ENCODE peak calls at places on chromosomes 11 and 22, in nine cellular contexts. S is coronary artery; O is brain microvascular endothelial cell; C is tibial nerve; Q is CD8-positive, alpha-beta T cell; W is epithelial cell of esophagus; P is fibroblast of mammary gland; L is neuronal stem cell; N is SK-N-SH. B is an unnamed sample.

GRCh38 chr11:115682101-115682500 is 177.9 kb upstream of the CADM1 start:
- DNase-seq in P (no peak), S (no peak), Q (no peak), W (no peak), N (no peak), L (no peak), O (no peak), C (no peak), B (peak)

GRCh38 chr11:115498354-115498753 is 5.9 kb downstream of the CADM1 start:
- DNase-seq in W (no peak), L (no peak), S (no peak), O (no peak), C (no peak), N (no peak), Q (no peak), P (no peak), B (no peak)

GRCh38 chr22:42343136-42343484 is 72.7 kb upstream of the TCF20 start:
- DNase-seq in L (no peak), W (no peak), P (no peak), S (no peak), O (no peak), N (no peak), Q (no peak), C (no peak), B (no peak)

GRCh38 chr22:19177164-19178064 is 1.1 kb downstream of the SLC25A1 start:
- DNase-seq in P (no peak), S (no peak), C (no peak), W (no peak), N (no peak), L (no peak), Q (no peak), O (no peak), B (no peak)

GRCh38 chr22:20524004-20524481 is 16.6 kb downstream of the MED15 start:
- DNase-seq in S (no peak), W (peak), O (no peak), Q (no peak), N (peak), C (no peak), L (no peak), P (no peak), B (no peak)

GRCh38 chr11:47244664-47245350 is 3.8 kb downstream of the ACP2 start:
- DNase-seq in O (no peak), S (no peak), L (no peak), W (no peak), Q (no peak), P (no peak), N (peak), C (no peak), B (no peak)

GRCh38 chr11:2301631-2302272 is at the start of the genes C11orf21 and TSPAN32:
- DNase-seq in P (no peak), W (no peak), Q (peak), C (no peak), O (no peak), S (peak), N (no peak), L (no peak), B (no peak)

GRCh38 chr11:126736682-126737404 is 263.7 kb downstream of the KIRREL3 start:
- DNase-seq in C (no peak), S (no peak), W (no peak), N (no peak), Q (no peak), P (no peak), O (no peak), L (no peak), B (no peak)

GRCh38 chr11:32426819-32427615 is 8.3 kb downstream of the WT1 start:
- DNase-seq in W (no peak), Q (no peak), N (peak), C (no peak), P (no peak), S (no peak), L (no peak), O (no peak), B (no peak)

DNA sequence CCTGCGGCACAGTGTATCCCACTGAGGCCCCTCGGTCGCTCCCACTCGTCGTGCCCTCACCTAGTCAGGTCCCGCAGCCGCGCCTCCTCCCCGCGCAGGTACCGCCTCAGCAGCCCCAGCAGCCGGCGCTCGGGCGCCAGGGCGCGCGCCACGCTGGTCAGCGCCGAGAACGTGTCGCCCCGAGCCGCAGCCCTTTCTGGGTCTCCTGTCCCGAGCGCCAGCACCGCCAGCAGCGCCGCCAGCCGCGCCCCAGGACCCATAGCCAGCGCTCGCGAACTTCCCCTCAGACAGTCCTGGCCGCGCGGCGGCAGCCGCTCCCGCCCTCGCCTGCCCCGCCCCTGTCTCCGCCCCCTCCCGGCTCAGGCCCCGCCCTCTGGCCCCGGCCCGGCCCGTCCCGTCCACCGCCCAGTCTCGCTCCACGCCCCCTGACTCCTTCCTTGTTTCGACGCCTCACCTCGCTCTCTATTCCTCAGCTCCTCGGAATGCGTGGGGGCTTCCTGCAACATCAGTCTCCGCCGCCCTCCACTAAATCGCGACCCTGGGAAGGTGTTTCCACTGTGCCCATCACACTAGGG is at the start of gene P4HA3:
- DNase-seq in O (peak), S (peak), P (peak), W (peak), N (peak), L (peak), Q (peak), C (peak), B (no peak)
- H3K4me3 ChIP-seq in O (peak), S (peak), P (peak), W (peak), N (peak), L (peak), Q (peak), C (no peak), B (peak)

GRCh38 chr22:29883045-29883830 is at the start of gene MTMR3:
- DNase-seq in O (peak), C (peak), W (peak), P (peak), Q (peak), N (peak), S (peak), L (peak), B (peak)

GRCh38 chr22:29886601-29887000 is 3.6 kb downstream of the MTMR3 start:
- DNase-seq in W (no peak), N (no peak), O (no peak), C (no peak), P (no peak), Q (no peak), S (no peak), L (no peak), B (no peak)

GRCh38 chr22:29883831-29884139 is 811 bp downstream of the MTMR3 start:
- DNase-seq in W (peak), L (no peak), P (no peak), O (peak), Q (no peak), S (no peak), C (no peak), N (no peak), B (no peak)

GRCh38 chr22:29887358-29887757 is 4.4 kb downstream of the MTMR3 start:
- DNase-seq in C (no peak), S (no peak), P (no peak), O (no peak), W (no peak), Q (no peak), N (no peak), L (no peak), B (no peak)

DNA sequence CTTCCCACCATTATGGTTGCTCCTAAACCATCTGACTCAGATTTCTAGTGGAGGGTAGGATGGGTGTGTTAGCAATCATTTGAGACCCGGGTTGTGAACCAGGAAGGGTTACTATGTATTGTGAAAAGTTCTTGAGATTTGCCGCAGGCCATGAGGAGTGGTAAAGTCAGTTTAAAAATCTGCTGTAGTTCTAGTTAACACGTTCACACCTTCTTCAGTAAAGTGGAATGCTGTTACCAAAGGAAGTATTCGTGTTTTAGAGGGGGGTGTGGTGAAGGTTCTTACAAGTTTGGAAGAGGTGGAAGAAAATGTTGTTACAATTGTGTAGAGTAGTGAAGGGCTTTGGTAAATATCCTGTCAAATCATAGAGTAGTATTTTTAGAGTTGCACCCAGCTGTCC is 2.6 kb downstream of the MTMR3 start:
- DNase-seq in C (no peak), S (no peak), W (peak), Q (no peak), O (no peak), L (no peak), P (no peak), N (no peak), B (no peak)
- H3K4me3 ChIP-seq in C (no peak), S (no peak), W (no peak), Q (no peak), O (no peak), L (no peak), P (no peak), N (no peak), B (no peak)

DNA sequence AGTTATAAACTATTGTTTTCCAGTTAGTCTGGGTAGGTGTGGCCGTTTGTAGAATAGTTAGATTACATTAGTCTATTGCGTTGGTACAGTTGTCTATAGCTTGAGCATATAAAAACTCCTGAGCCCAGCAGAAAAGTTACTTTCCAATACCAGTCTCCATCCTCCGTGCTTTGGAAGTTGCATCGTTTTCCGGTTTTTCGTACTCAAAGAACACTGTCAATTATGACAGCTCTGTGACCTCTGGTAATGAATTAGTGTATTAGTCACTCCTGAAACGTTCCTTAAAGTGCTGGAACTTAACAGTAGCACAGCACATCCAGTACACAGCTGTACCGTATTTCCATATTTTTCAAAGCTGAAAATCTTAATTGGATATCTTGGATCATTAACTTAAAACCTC is 808 bp upstream of the MSANTD2 start:
- DNase-seq in C (no peak), L (no peak), S (no peak), P (peak), O (peak), N (peak), Q (no peak), W (peak), B (peak)
- H3K4me3 ChIP-seq in C (peak), L (peak), S (peak), P (peak), O (peak), N (peak), Q (peak), W (peak), B (peak)

GRCh38 chr11:9906043-9906791 is 242.3 kb downstream of the SWAP70 start:
- DNase-seq in N (no peak), C (no peak), W (peak), L (no peak), O (peak), P (peak), Q (no peak), S (no peak), B (peak)
- H3K4me3 ChIP-seq in N (no peak), C (no peak), W (no peak), L (no peak), O (no peak), P (no peak), Q (no peak), S (no peak), B (no peak)

DNA sequence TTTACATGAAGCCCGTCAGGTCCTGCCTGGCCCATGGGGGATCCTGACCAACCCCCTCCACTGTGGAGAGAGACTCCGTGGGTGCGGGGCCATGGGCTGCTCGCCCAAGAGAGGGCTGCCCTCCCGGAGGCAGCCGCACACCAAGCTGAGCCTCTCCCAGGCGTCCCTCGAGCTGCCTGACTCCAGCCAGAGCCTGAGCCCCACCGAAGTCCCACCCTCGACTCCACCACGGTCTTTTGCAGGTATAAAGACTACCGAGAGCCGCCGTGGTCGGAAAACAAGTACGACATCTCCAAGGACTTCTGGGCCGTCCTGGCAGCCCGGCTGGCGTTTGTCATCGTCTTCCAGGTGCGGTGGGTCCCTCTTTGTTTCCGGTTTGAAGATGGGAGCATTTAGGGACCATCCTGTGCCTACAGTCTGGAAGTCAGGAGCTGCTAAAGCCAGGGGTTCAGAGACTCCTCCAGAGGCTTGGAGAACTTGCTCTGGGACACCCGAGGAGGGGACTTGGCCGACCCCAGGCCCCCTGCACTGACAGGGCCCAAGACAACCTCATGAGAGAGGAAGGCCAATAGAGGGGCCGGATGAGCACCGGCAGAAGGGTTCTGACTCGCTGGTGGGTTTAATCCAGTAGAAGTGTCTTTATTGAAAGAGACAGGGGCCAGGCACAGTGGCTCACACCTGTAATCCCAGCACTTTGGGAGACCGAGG is 17.6 kb upstream of the FADD start:
- DNase-seq in O (no peak), W (no peak), P (no peak), Q (no peak), N (no peak), C (no peak), L (no peak), S (no peak), B (no peak)
- H3K4me3 ChIP-seq in O (no peak), W (no peak), P (no peak), Q (no peak), N (no peak), C (no peak), L (no peak), S (no peak), B (no peak)

GRCh38 chr11:100860318-100860896 is 173.3 kb downstream of the ARHGAP42 start:
- DNase-seq in C (no peak), N (no peak), O (no peak), W (no peak), Q (no peak), S (no peak), L (no peak), P (no peak), B (no peak)
- H3K4me3 ChIP-seq in C (no peak), N (no peak), O (no peak), W (no peak), Q (no peak), S (no peak), L (no peak), P (no peak), B (no peak)

B was measured in astrocyte of the cerebellum.